ENCODE peak calls at places on chromosomes 2 and 18, in seven cellular contexts. One of them, this sample, is unnamed.

GRCh38 chr18:9823805-9824473 is 61.8 kb upstream of the TXNDC2 start:
- DNase-seq in tibial nerve: no peak
- DNase-seq in AG10803: peak; percentile 79
- DNase-seq in GM10248: no peak
- DNase-seq in testis: no peak
- DNase-seq in AG09309: peak; percentile 64
- DNase-seq in progenitor cell of endocrine pancreas: no peak
- DNase-seq in this sample: no peak

GRCh38 chr2:207474871-207475485 is 54.8 kb upstream of the CREB1 start:
- DNase-seq in AG10803: peak; percentile 72
- DNase-seq in testis: peak; percentile 57
- DNase-seq in AG09309: no peak
- DNase-seq in GM10248: peak; percentile 33
- DNase-seq in progenitor cell of endocrine pancreas: peak; percentile 29
- DNase-seq in tibial nerve: peak; percentile 84
- DNase-seq in this sample: no peak

GRCh38 chr2:48946444-48947048 is 191.0 kb upstream of the LHCGR start:
- DNase-seq in tibial nerve: peak; percentile 16
- DNase-seq in AG09309: peak; percentile 2
- DNase-seq in testis: peak; percentile 51
- DNase-seq in AG10803: peak; percentile 41
- DNase-seq in progenitor cell of endocrine pancreas: no peak
- DNase-seq in GM10248: peak; percentile 58
- DNase-seq in this sample: peak; percentile 33

GRCh38 chr2:207768168-207768890 is 1.4 kb downstream of the FZD5 start:
- DNase-seq in progenitor cell of endocrine pancreas: peak; percentile 36
- DNase-seq in tibial nerve: no peak
- DNase-seq in AG10803: no peak
- DNase-seq in testis: peak; percentile 51
- DNase-seq in AG09309: no peak
- DNase-seq in GM10248: peak; percentile 31
- DNase-seq in this sample: peak; percentile 38

GRCh38 chr2:54572262-54572635 is 116.1 kb downstream of the SPTBN1 start:
- DNase-seq in progenitor cell of endocrine pancreas: no peak
- DNase-seq in AG09309: peak; percentile 87
- DNase-seq in testis: no peak
- DNase-seq in GM10248: no peak
- DNase-seq in tibial nerve: no peak
- DNase-seq in AG10803: peak; percentile 92
- DNase-seq in this sample: no peak

GRCh38 chr2:46481541-46482193 is 2.3 kb downstream of the TMEM247 start:
- DNase-seq in tibial nerve: no peak
- DNase-seq in AG10803: peak; percentile 65
- DNase-seq in AG09309: peak; percentile 84
- DNase-seq in testis: no peak
- DNase-seq in GM10248: no peak
- DNase-seq in progenitor cell of endocrine pancreas: no peak
- DNase-seq in this sample: no peak

GRCh38 chr2:12720181-12720580 is 3.4 kb downstream of the TRIB2 start:
- DNase-seq in AG09309: no peak
- DNase-seq in tibial nerve: no peak
- DNase-seq in testis: no peak
- DNase-seq in progenitor cell of endocrine pancreas: no peak
- DNase-seq in AG10803: no peak
- DNase-seq in GM10248: no peak
- DNase-seq in this sample: no peak

GRCh38 chr2:26623541-26624497 is 17.3 kb downstream of the CIB4 start:
- DNase-seq in GM10248: no peak
- DNase-seq in testis: peak; percentile 12
- DNase-seq in AG10803: no peak
- DNase-seq in progenitor cell of endocrine pancreas: no peak
- DNase-seq in AG09309: no peak
- DNase-seq in tibial nerve: no peak
- DNase-seq in this sample: peak; percentile 42

GRCh38 chr18:35730738-35731370 is 149.3 kb downstream of the GALNT1 start:
- DNase-seq in AG09309: no peak
- DNase-seq in AG10803: no peak
- DNase-seq in testis: peak; percentile 92
- DNase-seq in tibial nerve: no peak
- DNase-seq in progenitor cell of endocrine pancreas: no peak
- DNase-seq in GM10248: no peak
- DNase-seq in this sample: peak; percentile 32

GRCh38 chr2:45343618-45344017 is 267.4 kb downstream of the SRBD1 start:
- DNase-seq in tibial nerve: no peak
- DNase-seq in AG10803: peak; percentile 28
- DNase-seq in testis: no peak
- DNase-seq in progenitor cell of endocrine pancreas: no peak
- DNase-seq in AG09309: no peak
- DNase-seq in GM10248: no peak
- DNase-seq in this sample: no peak

GRCh38 chr2:164739966-164740365 is 101.7 kb downstream of the COBLL1 start:
- DNase-seq in AG09309: peak; percentile 25
- DNase-seq in testis: no peak
- DNase-seq in tibial nerve: no peak
- DNase-seq in GM10248: no peak
- DNase-seq in progenitor cell of endocrine pancreas: no peak
- DNase-seq in AG10803: peak; percentile 43
- DNase-seq in this sample: no peak

GRCh38 chr2:108833219-108833618 is 46.6 kb downstream of the CCDC138 start:
- DNase-seq in GM10248: no peak
- DNase-seq in testis: no peak
- DNase-seq in progenitor cell of endocrine pancreas: no peak
- DNase-seq in AG09309: no peak
- DNase-seq in AG10803: no peak
- DNase-seq in tibial nerve: no peak
- DNase-seq in this sample: no peak

GRCh38 chr2:157780211-157780610 is 95.9 kb downstream of the ACVR1 start:
- DNase-seq in GM10248: no peak
- DNase-seq in tibial nerve: no peak
- DNase-seq in progenitor cell of endocrine pancreas: no peak
- DNase-seq in AG10803: no peak
- DNase-seq in AG09309: no peak
- DNase-seq in testis: no peak
- DNase-seq in this sample: no peak

GRCh38 chr2:176445831-176446433 is 176.7 kb downstream of the MTX2 start:
- DNase-seq in tibial nerve: no peak
- DNase-seq in GM10248: no peak
- DNase-seq in AG10803: peak; percentile 63
- DNase-seq in progenitor cell of endocrine pancreas: no peak
- DNase-seq in AG09309: no peak
- DNase-seq in testis: no peak
- DNase-seq in this sample: no peak

GRCh38 chr2:143901185-143901842 is 618.6 kb downstream of the ZEB2 start:
- DNase-seq in progenitor cell of endocrine pancreas: no peak
- DNase-seq in AG09309: peak; percentile 61
- DNase-seq in testis: no peak
- DNase-seq in AG10803: peak; percentile 83
- DNase-seq in GM10248: no peak
- DNase-seq in tibial nerve: no peak
- DNase-seq in this sample: no peak

GRCh38 chr2:23585218-23585945 is 200.4 kb downstream of the KLHL29 start:
- DNase-seq in progenitor cell of endocrine pancreas: no peak
- DNase-seq in testis: no peak
- DNase-seq in GM10248: no peak
- DNase-seq in tibial nerve: no peak
- DNase-seq in AG10803: no peak
- DNase-seq in AG09309: no peak
- DNase-seq in this sample: no peak

GRCh38 chr2:8575011-8575750 is 106.7 kb upstream of the ID2 start:
- DNase-seq in AG10803: peak; percentile 27
- DNase-seq in testis: no peak
- DNase-seq in GM10248: peak; percentile 48
- DNase-seq in tibial nerve: no peak
- DNase-seq in AG09309: peak; percentile 7
- DNase-seq in progenitor cell of endocrine pancreas: no peak
- DNase-seq in this sample: no peak

GRCh38 chr2:23497063-23497462 is 112.1 kb downstream of the KLHL29 start:
- DNase-seq in testis: no peak
- DNase-seq in tibial nerve: peak; percentile 40
- DNase-seq in AG10803: peak; percentile 47
- DNase-seq in GM10248: no peak
- DNase-seq in AG09309: no peak
- DNase-seq in progenitor cell of endocrine pancreas: no peak
- DNase-seq in this sample: no peak

GRCh38 chr2:67076265-67076664 is 320.9 kb upstream of the ETAA1 start:
- DNase-seq in tibial nerve: no peak
- DNase-seq in AG10803: no peak
- DNase-seq in AG09309: no peak
- DNase-seq in GM10248: no peak
- DNase-seq in testis: no peak
- DNase-seq in progenitor cell of endocrine pancreas: no peak
- DNase-seq in this sample: no peak

GRCh38 chr2:99880148-99880983 is 262.0 kb downstream of the AFF3 start:
- DNase-seq in tibial nerve: no peak
- DNase-seq in AG10803: peak; percentile 55
- DNase-seq in AG09309: peak; percentile 67
- DNase-seq in progenitor cell of endocrine pancreas: no peak
- DNase-seq in testis: no peak
- DNase-seq in GM10248: no peak
- DNase-seq in this sample: no peak

GRCh38 chr2:220670461-220670979 is 901.6 kb downstream of the EPHA4 start:
- DNase-seq in testis: no peak
- DNase-seq in tibial nerve: no peak
- DNase-seq in AG10803: no peak
- DNase-seq in AG09309: no peak
- DNase-seq in progenitor cell of endocrine pancreas: no peak
- DNase-seq in GM10248: no peak
- DNase-seq in this sample: no peak

GRCh38 chr2:99442837-99443236 is 47.0 kb downstream of the REV1 start:
- DNase-seq in GM10248: no peak
- DNase-seq in tibial nerve: no peak
- DNase-seq in AG10803: peak; percentile 17
- DNase-seq in testis: no peak
- DNase-seq in progenitor cell of endocrine pancreas: no peak
- DNase-seq in AG09309: no peak
- DNase-seq in this sample: no peak

GRCh38 chr2:179612591-179613298 is 248.7 kb downstream of the ZNF385B start:
- DNase-seq in AG10803: peak; percentile 59
- DNase-seq in AG09309: peak; percentile 55
- DNase-seq in progenitor cell of endocrine pancreas: no peak
- DNase-seq in tibial nerve: no peak
- DNase-seq in GM10248: no peak
- DNase-seq in testis: no peak
- DNase-seq in this sample: no peak

GRCh38 chr2:37671013-37671815 is at the start of gene CDC42EP3:
- DNase-seq in testis: peak; percentile 63
- DNase-seq in AG09309: no peak
- DNase-seq in tibial nerve: peak; percentile 45
- DNase-seq in GM10248: peak; percentile 86
- DNase-seq in AG10803: no peak
- DNase-seq in progenitor cell of endocrine pancreas: peak; percentile 67
- DNase-seq in this sample: peak; percentile 67

GRCh38 chr18:42956287-42956686 is 159.2 kb downstream of the RIT2 start:
- DNase-seq in tibial nerve: no peak
- DNase-seq in AG10803: no peak
- DNase-seq in AG09309: no peak
- DNase-seq in progenitor cell of endocrine pancreas: no peak
- DNase-seq in testis: no peak
- DNase-seq in GM10248: no peak
- DNase-seq in this sample: no peak
- TF ChIP-seq CTCF in tibial nerve: no peak
- TF ChIP-seq CTCF in AG10803: no peak
- TF ChIP-seq CTCF in AG09309: no peak
- TF ChIP-seq CTCF in progenitor cell of endocrine pancreas: no peak
- TF ChIP-seq CTCF in testis: no peak
- TF ChIP-seq CTCF in GM10248: no peak
- TF ChIP-seq CTCF in this sample: no peak

GRCh38 chr2:159035790-159036411 is 67.5 kb downstream of the TANC1 start:
- DNase-seq in AG09309: no peak
- DNase-seq in tibial nerve: no peak
- DNase-seq in AG10803: peak; percentile 42
- DNase-seq in progenitor cell of endocrine pancreas: no peak
- DNase-seq in testis: no peak
- DNase-seq in GM10248: peak; percentile 19
- DNase-seq in this sample: no peak
- TF ChIP-seq CTCF in AG09309: peak; percentile 36
- TF ChIP-seq CTCF in tibial nerve: peak; percentile 34
- TF ChIP-seq CTCF in AG10803: peak; percentile 11
- TF ChIP-seq CTCF in progenitor cell of endocrine pancreas: peak; percentile 51
- TF ChIP-seq CTCF in testis: no peak
- TF ChIP-seq CTCF in GM10248: no peak
- TF ChIP-seq CTCF in this sample: peak; percentile 19

GRCh38 chr2:33412920-33413319 is 63.5 kb upstream of the RASGRP3 start:
- DNase-seq in tibial nerve: no peak
- DNase-seq in GM10248: peak; percentile 31
- DNase-seq in AG09309: no peak
- DNase-seq in progenitor cell of endocrine pancreas: no peak
- DNase-seq in testis: no peak
- DNase-seq in AG10803: peak; percentile 59
- DNase-seq in this sample: no peak

GRCh38 chr2:33406622-33407021 is 69.8 kb upstream of the RASGRP3 start:
- DNase-seq in progenitor cell of endocrine pancreas: no peak
- DNase-seq in AG10803: peak; percentile 76
- DNase-seq in tibial nerve: no peak
- DNase-seq in AG09309: no peak
- DNase-seq in testis: no peak
- DNase-seq in GM10248: no peak
- DNase-seq in this sample: no peak

GRCh38 chr2:33408109-33408508 is 68.3 kb upstream of the RASGRP3 start:
- DNase-seq in testis: no peak
- DNase-seq in progenitor cell of endocrine pancreas: no peak
- DNase-seq in tibial nerve: no peak
- DNase-seq in AG09309: no peak
- DNase-seq in AG10803: no peak
- DNase-seq in GM10248: no peak
- DNase-seq in this sample: no peak

GRCh38 chr2:33411765-33412164 is 64.7 kb upstream of the RASGRP3 start:
- DNase-seq in GM10248: no peak
- DNase-seq in AG10803: peak; percentile 91
- DNase-seq in testis: no peak
- DNase-seq in tibial nerve: no peak
- DNase-seq in progenitor cell of endocrine pancreas: no peak
- DNase-seq in AG09309: no peak
- DNase-seq in this sample: no peak

DNA sequence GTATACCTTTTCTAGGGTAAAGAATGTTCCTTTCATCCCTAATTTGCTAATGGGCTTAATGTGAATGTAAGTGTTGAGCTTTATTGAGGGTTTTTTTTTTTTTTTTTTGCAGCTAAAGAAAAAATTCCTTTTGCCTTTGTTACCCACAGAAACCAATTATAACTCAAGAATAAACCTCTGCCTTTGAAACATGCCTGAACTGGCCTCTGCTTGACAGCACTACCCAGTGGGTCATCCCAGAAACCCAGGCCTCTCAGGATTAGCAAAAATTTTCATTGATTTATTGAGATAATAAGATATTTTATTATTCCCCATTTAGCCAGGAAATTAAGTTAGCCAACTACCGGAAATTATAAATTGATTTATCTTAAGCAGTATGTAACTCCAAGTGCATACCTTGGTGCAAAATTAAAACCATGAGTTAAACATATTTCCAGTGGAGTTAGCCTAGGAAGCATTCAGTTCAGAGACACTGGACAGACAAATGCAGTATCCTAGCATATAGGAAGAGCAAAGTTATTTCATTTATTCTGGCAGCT is 67.0 kb upstream of the RASGRP3 start:
- DNase-seq in testis: no peak
- DNase-seq in AG09309: no peak
- DNase-seq in AG10803: no peak
- DNase-seq in GM10248: no peak
- DNase-seq in tibial nerve: no peak
- DNase-seq in progenitor cell of endocrine pancreas: no peak
- DNase-seq in this sample: no peak
- TF ChIP-seq CTCF in testis: no peak
- TF ChIP-seq CTCF in AG09309: no peak
- TF ChIP-seq CTCF in AG10803: no peak
- TF ChIP-seq CTCF in GM10248: no peak
- TF ChIP-seq CTCF in tibial nerve: no peak
- TF ChIP-seq CTCF in progenitor cell of endocrine pancreas: no peak
- TF ChIP-seq CTCF in this sample: no peak

GRCh38 chr2:69716555-69717120 is 25.3 kb upstream of the ANXA4 start:
- DNase-seq in testis: no peak
- DNase-seq in AG10803: peak; percentile 46
- DNase-seq in GM10248: no peak
- DNase-seq in AG09309: no peak
- DNase-seq in progenitor cell of endocrine pancreas: no peak
- DNase-seq in tibial nerve: no peak
- DNase-seq in this sample: no peak
- TF ChIP-seq CTCF in testis: no peak
- TF ChIP-seq CTCF in AG10803: peak; percentile 14
- TF ChIP-seq CTCF in GM10248: no peak
- TF ChIP-seq CTCF in AG09309: no peak
- TF ChIP-seq CTCF in progenitor cell of endocrine pancreas: no peak
- TF ChIP-seq CTCF in tibial nerve: no peak
- TF ChIP-seq CTCF in this sample: no peak

This sample was measured in heart left ventricle.